ENCODE peak calls at places on chromosomes 6 and 20, in seven cellular contexts. One of them, this sample, is unnamed. For H3K27me3 and H3K36me3, the result is how much of the 10 kb centered on the place peaks cover.

GRCh38 chr20:44111712-44112335 is 75.2 kb downstream of the JPH2 start:
- DNase-seq in HCT116: no peak
- DNase-seq in effector memory CD4-positive, alpha-beta T cell: no peak
- DNase-seq in left lung: no peak
- DNase-seq in fibroblast of lung: peak
- DNase-seq in cardiac muscle cell: no peak
- DNase-seq in transverse colon: peak
- DNase-seq in this sample: no peak

GRCh38 chr6:108941281-108941680 is 93.1 kb downstream of the ARMC2 start:
- DNase-seq in fibroblast of lung: no peak
- DNase-seq in effector memory CD4-positive, alpha-beta T cell: no peak
- DNase-seq in HCT116: no peak
- DNase-seq in cardiac muscle cell: no peak
- DNase-seq in left lung: no peak
- DNase-seq in transverse colon: no peak
- DNase-seq in this sample: no peak

GRCh38 chr6:123681957-123682462 is 45.3 kb upstream of the TRDN start:
- DNase-seq in HCT116: no peak
- DNase-seq in cardiac muscle cell: no peak
- DNase-seq in fibroblast of lung: no peak
- DNase-seq in effector memory CD4-positive, alpha-beta T cell: no peak
- DNase-seq in left lung: no peak
- DNase-seq in transverse colon: no peak
- DNase-seq in this sample: no peak

GRCh38 chr20:57435498-57436222 is 44.5 kb downstream of the RBM38 start:
- DNase-seq in transverse colon: peak
- DNase-seq in cardiac muscle cell: peak
- DNase-seq in effector memory CD4-positive, alpha-beta T cell: peak
- DNase-seq in fibroblast of lung: peak
- DNase-seq in HCT116: peak
- DNase-seq in left lung: peak
- DNase-seq in this sample: peak

GRCh38 chr6:70375166-70375565 is 38.1 kb upstream of the FAM135A start:
- DNase-seq in left lung: no peak
- DNase-seq in fibroblast of lung: peak
- DNase-seq in cardiac muscle cell: no peak
- DNase-seq in effector memory CD4-positive, alpha-beta T cell: no peak
- DNase-seq in transverse colon: no peak
- DNase-seq in HCT116: no peak
- DNase-seq in this sample: no peak

GRCh38 chr20:57680934-57681914 is 28.6 kb downstream of the PMEPA1 start:
- DNase-seq in transverse colon: peak
- DNase-seq in effector memory CD4-positive, alpha-beta T cell: no peak
- DNase-seq in left lung: no peak
- DNase-seq in fibroblast of lung: no peak
- DNase-seq in cardiac muscle cell: no peak
- DNase-seq in HCT116: no peak
- DNase-seq in this sample: no peak

GRCh38 chr20:667351-668034 is 8.1 kb downstream of the SCRT2 start:
- DNase-seq in fibroblast of lung: peak
- DNase-seq in HCT116: no peak
- DNase-seq in transverse colon: peak
- DNase-seq in cardiac muscle cell: peak
- DNase-seq in effector memory CD4-positive, alpha-beta T cell: peak
- DNase-seq in left lung: peak
- DNase-seq in this sample: peak

GRCh38 chr20:4811661-4812181 is 90.0 kb downstream of the PRND start:
- DNase-seq in effector memory CD4-positive, alpha-beta T cell: peak
- DNase-seq in HCT116: no peak
- DNase-seq in cardiac muscle cell: no peak
- DNase-seq in transverse colon: peak
- DNase-seq in fibroblast of lung: no peak
- DNase-seq in left lung: peak
- DNase-seq in this sample: peak

GRCh38 chr6:170074435-170074834 is 216.4 kb downstream of the DLL1 start:
- DNase-seq in transverse colon: peak
- DNase-seq in fibroblast of lung: no peak
- DNase-seq in left lung: peak
- DNase-seq in HCT116: no peak
- DNase-seq in cardiac muscle cell: no peak
- DNase-seq in effector memory CD4-positive, alpha-beta T cell: no peak
- DNase-seq in this sample: no peak

GRCh38 chr6:169970306-169970988 is 219.0 kb downstream of the ERMARD start:
- DNase-seq in transverse colon: peak
- DNase-seq in fibroblast of lung: no peak
- DNase-seq in HCT116: no peak
- DNase-seq in cardiac muscle cell: no peak
- DNase-seq in effector memory CD4-positive, alpha-beta T cell: no peak
- DNase-seq in left lung: peak
- DNase-seq in this sample: no peak

GRCh38 chr20:10578607-10579006 is 95.2 kb downstream of the JAG1 start:
- DNase-seq in effector memory CD4-positive, alpha-beta T cell: no peak
- DNase-seq in cardiac muscle cell: no peak
- DNase-seq in transverse colon: no peak
- DNase-seq in left lung: no peak
- DNase-seq in fibroblast of lung: peak
- DNase-seq in HCT116: peak
- DNase-seq in this sample: no peak

GRCh38 chr6:157600807-157601206 is 219.8 kb downstream of the ZDHHC14 start:
- DNase-seq in effector memory CD4-positive, alpha-beta T cell: no peak
- DNase-seq in left lung: no peak
- DNase-seq in cardiac muscle cell: no peak
- DNase-seq in fibroblast of lung: no peak
- DNase-seq in HCT116: no peak
- DNase-seq in transverse colon: no peak
- DNase-seq in this sample: no peak

GRCh38 chr6:156991971-156992370 is 214.8 kb downstream of the ARID1B start:
- DNase-seq in fibroblast of lung: peak
- DNase-seq in left lung: no peak
- DNase-seq in HCT116: no peak
- DNase-seq in cardiac muscle cell: no peak
- DNase-seq in transverse colon: no peak
- DNase-seq in effector memory CD4-positive, alpha-beta T cell: no peak
- DNase-seq in this sample: no peak

GRCh38 chr6:365835-366234 is 25.7 kb upstream of the IRF4 start:
- DNase-seq in left lung: peak
- DNase-seq in HCT116: no peak
- DNase-seq in transverse colon: no peak
- DNase-seq in fibroblast of lung: no peak
- DNase-seq in cardiac muscle cell: no peak
- DNase-seq in effector memory CD4-positive, alpha-beta T cell: no peak
- DNase-seq in this sample: no peak

GRCh38 chr6:127120109-127120786 is 1.8 kb downstream of the RSPO3 start:
- DNase-seq in fibroblast of lung: no peak
- DNase-seq in left lung: peak
- DNase-seq in effector memory CD4-positive, alpha-beta T cell: no peak
- DNase-seq in HCT116: no peak
- DNase-seq in cardiac muscle cell: no peak
- DNase-seq in transverse colon: no peak
- DNase-seq in this sample: peak

GRCh38 chr6:127121637-127121960 is 3.1 kb downstream of the RSPO3 start:
- DNase-seq in cardiac muscle cell: no peak
- DNase-seq in left lung: no peak
- DNase-seq in HCT116: no peak
- DNase-seq in fibroblast of lung: no peak
- DNase-seq in transverse colon: no peak
- DNase-seq in effector memory CD4-positive, alpha-beta T cell: no peak
- DNase-seq in this sample: no peak

GRCh38 chr6:127119361-127120108 is 1.1 kb downstream of the RSPO3 start:
- DNase-seq in cardiac muscle cell: peak
- DNase-seq in transverse colon: no peak
- DNase-seq in left lung: peak
- DNase-seq in fibroblast of lung: peak
- DNase-seq in effector memory CD4-positive, alpha-beta T cell: no peak
- DNase-seq in HCT116: no peak
- DNase-seq in this sample: no peak

GRCh38 chr6:127118505-127119360 is at the start of gene RSPO3:
- DNase-seq in effector memory CD4-positive, alpha-beta T cell: no peak
- DNase-seq in transverse colon: peak
- DNase-seq in cardiac muscle cell: peak
- DNase-seq in fibroblast of lung: peak
- DNase-seq in HCT116: no peak
- DNase-seq in left lung: peak
- DNase-seq in this sample: peak

DNA sequence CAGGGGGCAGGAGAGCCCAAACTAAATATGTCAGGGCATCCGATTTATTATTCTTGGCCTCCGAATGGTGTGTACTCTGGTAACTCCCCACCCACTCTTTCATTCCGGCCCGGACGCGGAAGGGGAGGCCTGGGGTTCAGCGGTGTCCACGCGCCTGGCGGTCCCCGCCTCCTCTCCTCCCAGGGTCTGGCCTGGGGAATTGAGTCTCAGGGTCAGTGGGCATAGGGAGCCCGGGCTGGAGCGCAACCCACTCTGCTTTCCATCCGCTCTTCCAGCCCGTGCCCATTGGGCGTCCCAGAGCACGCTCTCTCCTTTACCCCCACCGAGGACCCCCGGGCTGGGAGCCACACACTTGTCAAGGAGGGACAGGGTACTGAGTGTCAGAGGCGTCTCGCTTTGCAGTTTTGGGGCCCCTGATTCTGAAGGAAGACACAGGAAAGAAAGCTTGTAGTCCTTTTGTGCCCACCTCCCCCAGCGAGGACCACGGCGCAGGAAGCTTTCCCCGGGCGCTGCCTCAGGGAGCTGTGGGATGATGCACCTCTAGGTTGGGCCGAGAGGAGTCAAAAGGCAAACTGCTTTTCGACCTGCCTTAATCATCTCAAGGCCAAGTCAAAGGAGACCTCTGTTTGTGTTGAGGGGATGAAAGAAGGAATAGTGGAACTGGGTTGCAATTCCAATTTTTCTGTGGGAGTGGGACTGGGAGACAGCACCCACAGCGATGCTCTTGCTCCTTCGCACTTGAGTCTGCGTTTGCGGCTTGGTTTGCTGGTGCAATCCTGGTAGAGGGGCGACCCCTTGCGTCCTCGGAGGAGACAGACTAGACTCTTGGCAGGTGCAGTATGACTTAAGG is 2.5 kb downstream of the RSPO3 start:
- DNase-seq in effector memory CD4-positive, alpha-beta T cell: no peak
- DNase-seq in transverse colon: peak
- DNase-seq in HCT116: peak
- DNase-seq in left lung: peak
- DNase-seq in cardiac muscle cell: peak
- DNase-seq in fibroblast of lung: peak
- DNase-seq in this sample: peak
- H3K27me3 ChIP-seq in effector memory CD4-positive, alpha-beta T cell: under half
- H3K27me3 ChIP-seq in transverse colon: half or more
- H3K27me3 ChIP-seq in HCT116: under half
- H3K27me3 ChIP-seq in left lung: half or more
- H3K27me3 ChIP-seq in cardiac muscle cell: under half
- H3K27me3 ChIP-seq in fibroblast of lung: under half
- H3K27me3 ChIP-seq in this sample: under half

GRCh38 chr6:13295576-13295975 is 32.8 kb downstream of the TBC1D7 start:
- DNase-seq in effector memory CD4-positive, alpha-beta T cell: no peak
- DNase-seq in HCT116: no peak
- DNase-seq in left lung: no peak
- DNase-seq in cardiac muscle cell: no peak
- DNase-seq in fibroblast of lung: no peak
- DNase-seq in transverse colon: no peak
- DNase-seq in this sample: no peak
- H3K36me3 ChIP-seq in effector memory CD4-positive, alpha-beta T cell: under half
- H3K36me3 ChIP-seq in HCT116: under half
- H3K36me3 ChIP-seq in left lung: half or more
- H3K36me3 ChIP-seq in cardiac muscle cell: under half
- H3K36me3 ChIP-seq in fibroblast of lung: under half
- H3K36me3 ChIP-seq in transverse colon: under half
- H3K36me3 ChIP-seq in this sample: under half

GRCh38 chr6:1614767-1615650 is 5.3 kb downstream of the FOXC1 start:
- DNase-seq in transverse colon: no peak
- DNase-seq in effector memory CD4-positive, alpha-beta T cell: no peak
- DNase-seq in cardiac muscle cell: no peak
- DNase-seq in left lung: peak
- DNase-seq in HCT116: no peak
- DNase-seq in fibroblast of lung: no peak
- DNase-seq in this sample: no peak

GRCh38 chr6:1615651-1616420 is 6.1 kb downstream of the FOXC1 start:
- DNase-seq in transverse colon: no peak
- DNase-seq in effector memory CD4-positive, alpha-beta T cell: no peak
- DNase-seq in HCT116: no peak
- DNase-seq in left lung: no peak
- DNase-seq in cardiac muscle cell: no peak
- DNase-seq in fibroblast of lung: no peak
- DNase-seq in this sample: no peak

GRCh38 chr6:1618305-1619105 is 8.8 kb downstream of the FOXC1 start:
- DNase-seq in fibroblast of lung: no peak
- DNase-seq in HCT116: no peak
- DNase-seq in effector memory CD4-positive, alpha-beta T cell: no peak
- DNase-seq in cardiac muscle cell: no peak
- DNase-seq in left lung: no peak
- DNase-seq in transverse colon: no peak
- DNase-seq in this sample: no peak

GRCh38 chr6:1617466-1618304 is 8.0 kb downstream of the FOXC1 start:
- DNase-seq in effector memory CD4-positive, alpha-beta T cell: no peak
- DNase-seq in HCT116: no peak
- DNase-seq in fibroblast of lung: no peak
- DNase-seq in transverse colon: no peak
- DNase-seq in left lung: no peak
- DNase-seq in cardiac muscle cell: no peak
- DNase-seq in this sample: no peak

DNA sequence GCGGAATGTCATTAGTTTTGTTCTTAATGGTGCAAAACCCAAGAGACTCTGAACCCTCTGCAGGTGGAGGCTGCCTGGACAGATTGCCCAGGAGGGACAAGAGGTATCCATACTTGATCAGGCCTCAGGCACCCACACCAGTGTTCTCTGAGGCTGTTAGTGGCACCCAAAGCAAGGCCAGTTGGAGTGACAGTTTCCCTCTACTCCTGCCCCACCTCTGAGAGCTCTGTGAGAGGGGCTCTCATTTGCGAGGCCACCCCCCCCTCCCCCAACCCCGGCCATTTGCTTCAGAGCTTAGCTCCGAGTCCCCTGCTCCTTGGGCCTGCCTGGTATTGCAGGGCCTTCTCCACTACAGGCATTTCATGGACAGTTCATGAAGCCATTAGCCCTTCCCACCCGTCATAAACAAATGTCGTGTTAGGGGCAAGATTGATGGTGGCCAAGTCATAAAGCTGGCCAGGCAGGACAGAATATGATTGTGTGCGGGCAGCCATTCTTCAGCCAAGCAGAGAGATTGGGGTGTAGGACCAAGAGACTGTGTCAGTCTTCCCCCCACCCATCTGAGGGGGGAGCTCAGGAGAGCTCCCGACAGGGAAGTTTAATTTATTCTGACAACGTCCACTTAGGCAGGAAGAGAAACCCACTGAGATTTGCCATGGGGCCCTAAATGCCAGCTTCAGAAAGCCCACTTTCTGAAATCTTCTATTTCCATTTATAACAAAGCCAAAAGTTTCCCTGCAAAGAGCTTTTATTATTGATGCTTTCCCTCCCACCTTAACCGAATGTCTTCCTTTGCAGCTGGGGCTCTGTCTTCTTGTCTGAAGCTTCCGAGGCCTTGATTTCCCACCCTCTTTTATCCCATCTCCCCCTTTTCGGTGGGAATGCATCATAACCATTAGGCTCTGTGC is 7.1 kb downstream of the FOXC1 start:
- DNase-seq in HCT116: no peak
- DNase-seq in fibroblast of lung: no peak
- DNase-seq in effector memory CD4-positive, alpha-beta T cell: no peak
- DNase-seq in cardiac muscle cell: no peak
- DNase-seq in transverse colon: no peak
- DNase-seq in left lung: no peak
- DNase-seq in this sample: no peak
- H3K27me3 ChIP-seq in HCT116: under half
- H3K27me3 ChIP-seq in fibroblast of lung: under half
- H3K27me3 ChIP-seq in effector memory CD4-positive, alpha-beta T cell: half or more
- H3K27me3 ChIP-seq in cardiac muscle cell: half or more
- H3K27me3 ChIP-seq in transverse colon: half or more
- H3K27me3 ChIP-seq in left lung: half or more
- H3K27me3 ChIP-seq in this sample: under half

GRCh38 chr20:34773726-34774125 is 51.7 kb downstream of the NCOA6 start:
- DNase-seq in HCT116: no peak
- DNase-seq in transverse colon: no peak
- DNase-seq in effector memory CD4-positive, alpha-beta T cell: no peak
- DNase-seq in fibroblast of lung: no peak
- DNase-seq in left lung: no peak
- DNase-seq in cardiac muscle cell: no peak
- DNase-seq in this sample: no peak
- H3K36me3 ChIP-seq in HCT116: under half
- H3K36me3 ChIP-seq in transverse colon: under half
- H3K36me3 ChIP-seq in effector memory CD4-positive, alpha-beta T cell: under half
- H3K36me3 ChIP-seq in fibroblast of lung: under half
- H3K36me3 ChIP-seq in left lung: half or more
- H3K36me3 ChIP-seq in cardiac muscle cell: under half
- H3K36me3 ChIP-seq in this sample: under half

This sample was measured in CD4-positive, CD25-positive, alpha-beta regulatory T cell.